ENCODE peak calls at places on chromosome 14, in seven cellular contexts. P is mesendoderm, H is H9, S is mesenchymal stem cell, D is neuronal stem cell, M is IMR-90, N is trophoblast cell. C is an unnamed sample.

GRCh38 chr14:54565236-54566151 is 1.4 kb upstream of the SAMD4A start:
- DNase-seq in D (peak; percentile 80), P (peak; percentile 94), N (peak; percentile 96), S (peak; percentile 93), M (peak; percentile 90), H (peak; percentile 88), C (no peak)

GRCh38 chr14:34081576-34082136 is 130.8 kb upstream of the EGLN3 start:
- DNase-seq in H (no peak), D (no peak), S (peak; percentile 76), P (no peak), N (peak; percentile 32), M (peak; percentile 40), C (no peak)

GRCh38 chr14:78319411-78319810 is 149.2 kb downstream of the NRXN3 start:
- DNase-seq in H (no peak), N (no peak), P (no peak), D (no peak), S (no peak), M (no peak), C (no peak)

GRCh38 chr14:68363841-68364711 is 428.8 kb downstream of the ZFP36L1 start:
- DNase-seq in S (peak; percentile 94), N (no peak), P (peak; percentile 97), D (peak; percentile 92), H (peak; percentile 74), M (peak; percentile 62), C (peak; percentile 34)

GRCh38 chr14:32277998-32278397 is 51.1 kb upstream of the AKAP6 start:
- DNase-seq in N (no peak), S (no peak), M (no peak), H (no peak), P (no peak), D (no peak), C (no peak)

GRCh38 chr14:72745991-72746980 is 147.6 kb downstream of the DPF3 start:
- DNase-seq in M (peak; percentile 84), D (no peak), P (no peak), N (peak; percentile 64), S (peak; percentile 8), H (no peak), C (peak; percentile 33)

GRCh38 chr14:39060818-39061437 is 42.1 kb downstream of the SEC23A start:
- DNase-seq in D (no peak), H (no peak), N (no peak), P (no peak), M (no peak), S (no peak), C (no peak)

GRCh38 chr14:58298880-58299664 is 717 bp downstream of the ARID4A start:
- DNase-seq in P (peak; percentile 35), M (no peak), S (no peak), D (peak; percentile 41), H (peak; percentile 41), N (peak; percentile 32), C (no peak)

GRCh38 chr14:52527052-52527451 is 25.3 kb downstream of the TXNDC16 start:
- DNase-seq in S (no peak), M (no peak), H (no peak), P (peak; percentile 28), D (no peak), N (no peak), C (no peak)

GRCh38 chr14:33932526-33933292 is 18.2 kb downstream of the EGLN3 start:
- DNase-seq in N (no peak), P (no peak), M (no peak), S (no peak), H (no peak), D (peak; percentile 76), C (no peak)

GRCh38 chr14:90281261-90281660 is 24.9 kb downstream of the PSMC1 start:
- DNase-seq in D (no peak), P (no peak), N (peak; percentile 75), S (peak; percentile 70), H (no peak), M (peak; percentile 84), C (no peak)

GRCh38 chr14:48504921-48505320 is 829.5 kb upstream of the MDGA2 start:
- DNase-seq in P (no peak), N (no peak), H (no peak), M (no peak), D (no peak), S (no peak), C (no peak)

GRCh38 chr14:95313707-95314106 is 6.0 kb downstream of the CLMN start:
- DNase-seq in D (no peak), N (peak; percentile 66), S (peak; percentile 83), M (peak; percentile 34), H (no peak), P (no peak), C (no peak)

GRCh38 chr14:94047581-94047980 is 21.4 kb downstream of the OTUB2 start:
- DNase-seq in M (no peak), N (no peak), H (peak; percentile 14), P (no peak), D (no peak), S (no peak), C (no peak)

GRCh38 chr14:49880267-49881064 is 12.4 kb upstream of the ARF6 start:
- DNase-seq in S (peak; percentile 77), N (no peak), P (no peak), H (no peak), D (no peak), M (no peak), C (no peak)

GRCh38 chr14:90828642-90829487 is 12.6 kb upstream of the TTC7B start:
- DNase-seq in D (no peak), P (no peak), M (no peak), S (peak; percentile 57), H (no peak), N (peak; percentile 91), C (no peak)

GRCh38 chr14:42222924-42223471 is 616.3 kb downstream of the LRFN5 start:
- DNase-seq in M (peak; percentile 83), H (no peak), N (no peak), P (no peak), S (peak; percentile 60), D (no peak), C (no peak)

GRCh38 chr14:67532998-67533753 is at the start of gene PLEKHH1:
- DNase-seq in M (peak; percentile 57), P (peak; percentile 87), N (peak; percentile 68), S (peak; percentile 74), D (peak; percentile 61), H (peak; percentile 83), C (peak; percentile 84)

GRCh38 chr14:59123975-59124374 is 64.5 kb upstream of the DAAM1 start:
- DNase-seq in H (no peak), P (peak; percentile 9), N (peak; percentile 29), M (peak; percentile 49), S (peak; percentile 33), D (no peak), C (no peak)

GRCh38 chr14:101561897-101562490 is 699 bp downstream of the DIO3 start:
- DNase-seq in N (no peak), S (no peak), M (no peak), D (no peak), H (no peak), P (no peak), C (no peak)

GRCh38 chr14:51356381-51356780 is 116.3 kb downstream of the TMX1 start:
- DNase-seq in H (no peak), D (no peak), S (no peak), M (no peak), N (no peak), P (no peak), C (no peak)

GRCh38 chr14:79544671-79545070 is 666.6 kb downstream of the DIO2 start:
- DNase-seq in S (peak; percentile 8), D (no peak), N (peak; percentile 40), H (no peak), P (no peak), M (peak; percentile 95), C (no peak)

GRCh38 chr14:89484445-89484844 is 67.4 kb upstream of the FOXN3 start:
- DNase-seq in M (no peak), P (no peak), S (no peak), D (no peak), N (no peak), H (no peak), C (no peak)

GRCh38 chr14:92649066-92649465 is 99.4 kb downstream of the LGMN start:
- DNase-seq in D (no peak), M (no peak), P (no peak), H (no peak), S (no peak), N (no peak), C (no peak)

GRCh38 chr14:69049675-69050074 is 70.6 kb upstream of the ACTN1 start:
- DNase-seq in D (no peak), N (peak; percentile 87), S (peak; percentile 88), P (no peak), M (peak; percentile 93), H (no peak), C (no peak)

GRCh38 chr14:80264698-80265097 is 53.4 kb upstream of the DIO2 start:
- DNase-seq in H (no peak), D (no peak), S (no peak), N (no peak), M (no peak), P (no peak), C (no peak)

GRCh38 chr14:52950898-52951729 is at the start of gene FERMT2:
- DNase-seq in P (peak; percentile 94), H (peak; percentile 89), D (peak; percentile 90), N (peak; percentile 91), S (peak; percentile 90), M (peak; percentile 82), C (peak; percentile 91)

GRCh38 chr14:101118746-101119610 is 215.5 kb upstream of the RTL1 start:
- DNase-seq in M (no peak), H (no peak), D (no peak), P (no peak), S (no peak), N (no peak), C (no peak)

GRCh38 chr14:63262446-63262845 is 56.3 kb downstream of the GPHB5 start:
- DNase-seq in H (no peak), P (peak; percentile 31), D (no peak), N (no peak), M (no peak), S (no peak), C (no peak)

DNA sequence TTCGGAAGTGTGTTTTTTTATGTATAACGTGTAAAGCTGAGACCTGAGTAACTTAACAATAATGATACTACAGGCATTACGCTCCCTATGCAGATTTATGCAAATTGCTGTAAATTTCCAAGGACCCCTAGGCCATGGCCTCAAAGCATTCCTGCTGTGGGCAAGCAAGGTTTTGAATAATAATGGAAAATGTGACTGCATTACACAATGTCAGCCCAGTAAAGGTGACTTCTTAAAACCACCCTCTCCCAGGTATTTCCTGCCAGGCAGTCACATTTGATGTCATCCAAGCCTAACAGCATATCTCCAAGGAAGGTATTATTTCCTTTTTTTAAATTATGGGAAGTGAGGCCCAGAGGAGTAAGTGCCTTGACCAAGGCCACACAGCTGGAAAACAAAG is 621.0 kb downstream of the BCL11B start:
- DNase-seq in D (no peak), M (no peak), H (peak; percentile 55), N (no peak), S (no peak), P (peak; percentile 67), C (peak; percentile 33)
- H4K8ac ChIP-seq in D (no peak overlapping the region), M (no peak overlapping the region), H (no peak overlapping the region), N (no peak overlapping the region), S (no peak overlapping the region), P (no peak overlapping the region), C (no peak overlapping the region)

GRCh38 chr14:44657688-44658388 is 150.8 kb upstream of the FSCB start:
- DNase-seq in M (peak; percentile 0), D (peak; percentile 20), P (peak; percentile 60), H (no peak), S (peak; percentile 52), N (peak; percentile 7), C (no peak)
- H4K8ac ChIP-seq in M (no peak overlapping the region), D (no peak overlapping the region), P (no peak overlapping the region), H (no peak overlapping the region), S (no peak overlapping the region), N (no peak overlapping the region), C (no peak overlapping the region)

GRCh38 chr14:81504864-81505263 is 28.8 kb downstream of the SEL1L start:
- DNase-seq in S (no peak), M (no peak), P (no peak), N (no peak), H (no peak), D (no peak), C (no peak)
- H4K8ac ChIP-seq in S (no peak overlapping the region), M (no peak overlapping the region), P (no peak overlapping the region), N (no peak overlapping the region), H (no peak overlapping the region), D (no peak overlapping the region), C (no peak overlapping the region)

GRCh38 chr14:22594156-22594716 is 3.9 kb upstream of the ABHD4 start:
- DNase-seq in H (no peak), M (peak; percentile 62), D (no peak), N (no peak), P (no peak), S (peak; percentile 81), C (no peak)
- H4K8ac ChIP-seq in H (no peak overlapping the region), M (no peak overlapping the region), D (no peak overlapping the region), N (no peak overlapping the region), P (no peak overlapping the region), S (no peak overlapping the region), C (no peak overlapping the region)

C was measured in H1.